ENCODE peak calls at places on chromosomes 12 and 14, in seven cellular contexts. V is cardiac fibroblast, A is fibroblast of villous mesenchyme, F is GM12864, T is ovary, B is stomach, P is uterus. K is an unnamed sample.

GRCh38 chr14:25150934-25151790 is 101.2 kb upstream of the STXBP6 start:
- DNase-seq in V (peak), F (no peak), A (peak), B (no peak), T (no peak), P (no peak), K (peak)

GRCh38 chr12:123474493-123475255 is 16.7 kb downstream of the SNRNP35 start:
- DNase-seq in B (no peak), T (no peak), A (no peak), F (no peak), V (no peak), P (no peak), K (no peak)

GRCh38 chr12:108784270-108784669 is 53.0 kb upstream of the CORO1C start:
- DNase-seq in F (no peak), T (no peak), A (no peak), P (no peak), B (no peak), V (no peak), K (no peak)

GRCh38 chr14:53209370-53209769 is 56.2 kb upstream of the DDHD1 start:
- DNase-seq in P (no peak), V (peak), F (no peak), T (no peak), A (no peak), B (no peak), K (peak)

GRCh38 chr14:99057684-99058083 is 214.3 kb downstream of the BCL11B start:
- DNase-seq in V (no peak), A (no peak), T (no peak), B (no peak), F (no peak), P (no peak), K (no peak)

GRCh38 chr12:94792690-94793089 is 142.3 kb upstream of the TMCC3 start:
- DNase-seq in P (no peak), F (no peak), T (peak), A (peak), B (no peak), V (peak), K (peak)

GRCh38 chr12:202081-202731 is 11.8 kb downstream of the SLC6A12 start:
- DNase-seq in V (no peak), A (no peak), F (no peak), T (no peak), B (no peak), P (no peak), K (no peak)

GRCh38 chr12:26524862-26525465 is 308.0 kb downstream of the ITPR2 start:
- DNase-seq in P (no peak), T (no peak), A (peak), F (no peak), V (peak), B (no peak), K (peak)

GRCh38 chr14:105945891-105946290 is 419.5 kb downstream of the TMEM121 start:
- DNase-seq in A (no peak), B (no peak), T (no peak), P (no peak), F (no peak), V (no peak), K (no peak)

GRCh38 chr12:21788089-21788983 is 13.8 kb upstream of the KCNJ8 start:
- DNase-seq in A (no peak), F (no peak), T (peak), V (no peak), B (peak), P (peak), K (no peak)

GRCh38 chr14:85852900-85853299 is 323.0 kb downstream of the FLRT2 start:
- DNase-seq in B (no peak), V (no peak), A (no peak), T (no peak), F (no peak), P (no peak), K (no peak)

GRCh38 chr14:54577977-54578376 is 11.0 kb downstream of the SAMD4A start:
- DNase-seq in B (no peak), T (no peak), P (no peak), F (no peak), V (no peak), A (peak), K (no peak)

GRCh38 chr14:89669209-89669608 is 252.2 kb upstream of the FOXN3 start:
- DNase-seq in T (no peak), B (no peak), F (no peak), V (no peak), P (no peak), A (no peak), K (no peak)

GRCh38 chr12:20868277-20868676 is 57.8 kb downstream of the SLCO1B3 start:
- DNase-seq in A (no peak), F (no peak), T (no peak), V (no peak), B (no peak), P (no peak), K (no peak)

GRCh38 chr14:72883963-72884362 is 9.9 kb downstream of the DPF3 start:
- DNase-seq in V (peak), B (no peak), A (no peak), F (peak), P (no peak), T (no peak), K (peak)

GRCh38 chr12:15164997-15165659 is 56.1 kb downstream of the RERG start:
- DNase-seq in T (peak), F (no peak), P (peak), V (peak), B (no peak), A (no peak), K (peak)

GRCh38 chr12:104864668-104865067 is 93.4 kb downstream of the SLC41A2 start:
- DNase-seq in B (no peak), V (peak), T (no peak), A (peak), P (no peak), F (no peak), K (peak)

GRCh38 chr12:50633950-50634349 is 129.2 kb downstream of the DIP2B start:
- DNase-seq in B (no peak), A (no peak), P (no peak), V (peak), F (no peak), T (no peak), K (peak)

GRCh38 chr12:107317751-107318553 is 224.6 kb upstream of the CRY1 start:
- DNase-seq in F (no peak), V (peak), P (no peak), B (peak), A (peak), T (no peak), K (peak)

GRCh38 chr14:103905861-103906456 is 22.3 kb upstream of the TDRD9 start:
- DNase-seq in F (no peak), T (no peak), B (no peak), V (no peak), A (no peak), P (no peak), K (no peak)

GRCh38 chr12:51721281-51721940 is 127.1 kb downstream of the FIGNL2 start:
- DNase-seq in P (no peak), F (no peak), V (peak), A (peak), T (peak), B (no peak), K (peak)

GRCh38 chr12:16218934-16219718 is 58.4 kb downstream of the SLC15A5 start:
- DNase-seq in T (no peak), B (no peak), A (no peak), V (no peak), F (no peak), P (no peak), K (no peak)

GRCh38 chr14:97705976-97706375 is 908.8 kb downstream of the VRK1 start:
- DNase-seq in P (no peak), F (no peak), T (no peak), A (no peak), V (no peak), B (no peak), K (no peak)

GRCh38 chr12:2180737-2181082 is 127.9 kb downstream of the CACNA1C start:
- DNase-seq in V (no peak), F (no peak), A (no peak), P (no peak), B (no peak), T (no peak), K (no peak)

GRCh38 chr12:91577586-91578539 is 395.2 kb upstream of the DCN start:
- DNase-seq in T (no peak), V (peak), P (no peak), F (no peak), B (no peak), A (peak), K (peak)
- H3K4me3 ChIP-seq in T (no peak), V (peak), P (no peak), F (peak), B (no peak), A (peak), K (peak)

GRCh38 chr12:92717202-92717601 is 14.4 kb downstream of the PLEKHG7 start:
- DNase-seq in F (no peak), V (peak), P (no peak), B (no peak), T (no peak), A (peak), K (peak)
- TF ChIP-seq CTCF in F (peak), V (peak), P (no peak), B (no peak), T (no peak), A (peak), K (peak)

GRCh38 chr12:113469224-113469652 is 2.4 kb downstream of the LHX5 start:
- DNase-seq in A (no peak), B (no peak), P (no peak), F (no peak), V (no peak), T (no peak), K (no peak)

GRCh38 chr12:113471619-113472171 is at the start of gene LHX5:
- DNase-seq in B (no peak), V (no peak), F (no peak), A (no peak), P (no peak), T (no peak), K (no peak)

GRCh38 chr12:113472191-113473190 is 820 bp upstream of the LHX5 start:
- DNase-seq in P (no peak), A (no peak), V (no peak), T (no peak), F (no peak), B (no peak), K (no peak)

GRCh38 chr12:113469893-113470743 is 1.6 kb downstream of the LHX5 start:
- DNase-seq in A (no peak), F (no peak), P (no peak), T (no peak), V (no peak), B (no peak), K (no peak)

GRCh38 chr12:113470871-113471618 is 626 bp downstream of the LHX5 start:
- DNase-seq in B (no peak), V (no peak), F (no peak), P (no peak), A (no peak), T (no peak), K (no peak)
- H3K4me3 ChIP-seq in B (no peak), V (no peak), F (no peak), P (no peak), A (no peak), T (no peak), K (no peak)

GRCh38 chr12:120738252-120739030 is 12.8 kb downstream of the ACADS start:
- DNase-seq in P (no peak), B (no peak), T (peak), A (no peak), V (no peak), F (no peak), K (no peak)
- TF ChIP-seq CTCF in P (no peak), B (no peak), T (no peak), A (no peak), V (no peak), F (no peak), K (no peak)

DNA sequence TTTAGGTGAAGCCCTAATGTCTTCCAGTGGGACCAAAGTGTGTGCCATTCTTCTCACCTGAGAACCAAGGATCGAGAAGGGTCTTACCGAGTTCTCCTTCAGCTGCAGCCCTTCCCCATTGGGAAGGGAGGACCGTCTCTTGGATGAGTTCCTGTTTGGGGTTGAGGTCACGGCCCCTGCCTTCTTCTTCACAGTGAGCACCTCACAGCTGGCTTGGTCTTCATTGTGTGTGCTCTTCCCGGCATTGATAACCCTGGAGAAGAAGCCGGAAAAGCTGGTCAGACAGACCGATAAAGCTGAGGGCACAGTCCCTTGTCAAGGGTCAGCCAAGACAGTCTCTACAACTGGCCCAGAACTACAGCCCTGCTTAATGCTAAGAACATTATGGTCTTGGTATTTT is 102.9 kb downstream of the PPM1H start:
- DNase-seq in A (no peak), B (no peak), P (no peak), V (no peak), F (no peak), T (no peak), K (no peak)
- H3K4me3 ChIP-seq in A (no peak), B (no peak), P (no peak), V (no peak), F (no peak), T (no peak), K (no peak)

GRCh38 chr12:23548742-23549141 is 400.7 kb downstream of the SOX5 start:
- DNase-seq in V (no peak), T (no peak), F (no peak), B (no peak), P (no peak), A (no peak), K (no peak)
- TF ChIP-seq CTCF in V (no peak), T (no peak), F (no peak), B (no peak), P (no peak), A (no peak), K (no peak)

GRCh38 chr14:61889914-61890351 is 127.7 kb downstream of the SNAPC1 start:
- DNase-seq in V (no peak), T (no peak), F (peak), B (no peak), P (no peak), A (no peak), K (no peak)
- H3K4me3 ChIP-seq in V (no peak), T (no peak), F (no peak), B (no peak), P (no peak), A (no peak), K (no peak)

DNA sequence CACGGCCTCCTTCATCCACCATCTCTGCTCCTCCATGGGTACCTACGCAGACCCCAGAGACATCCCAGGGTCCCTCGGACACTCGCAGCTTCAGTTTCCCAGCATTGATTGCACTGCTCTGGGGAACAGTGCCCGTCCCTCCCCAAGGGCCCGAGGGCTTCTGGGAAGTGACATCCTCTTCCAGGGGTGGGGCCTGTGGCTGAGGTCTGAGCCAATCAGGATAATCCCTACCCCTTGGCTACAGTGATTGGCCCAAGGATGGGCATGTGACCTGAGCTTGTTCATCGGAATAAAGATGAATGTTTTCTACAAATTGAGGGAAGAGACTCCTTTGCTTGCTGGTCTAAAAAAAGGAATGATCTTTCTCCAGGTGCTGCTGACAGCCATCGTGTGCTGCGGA is 37.3 kb upstream of the MYL2 start:
- DNase-seq in T (no peak), P (no peak), B (no peak), A (no peak), V (no peak), F (no peak), K (no peak)
- TF ChIP-seq CTCF in T (no peak), P (no peak), B (no peak), A (no peak), V (no peak), F (no peak), K (no peak)

DNA sequence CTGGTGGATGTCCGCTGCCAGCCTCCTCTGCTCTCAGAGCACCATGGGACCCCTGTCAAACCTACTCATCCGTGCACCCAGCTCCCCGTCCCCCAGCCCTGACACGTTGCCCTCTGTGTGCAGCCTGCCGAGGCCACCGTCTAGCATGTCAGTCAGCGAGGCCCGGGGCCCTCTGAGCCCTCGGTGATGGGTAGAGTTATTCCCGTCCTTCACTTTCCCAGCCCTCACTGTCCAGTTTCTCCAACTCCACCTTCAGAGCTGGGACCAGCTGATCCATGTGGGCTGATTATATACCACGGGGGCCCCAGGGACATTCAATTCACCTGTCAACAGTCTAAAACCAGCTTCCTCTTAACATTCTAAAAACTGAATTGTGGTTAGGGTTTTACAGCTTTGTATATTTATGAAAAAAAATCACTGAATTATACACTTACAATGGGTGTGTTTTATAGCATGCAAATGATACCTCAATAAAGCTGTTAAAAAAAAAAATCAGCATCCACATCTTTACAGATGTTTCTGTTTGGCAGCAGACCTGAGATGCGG is 61.3 kb downstream of the CCDC88C start:
- DNase-seq in V (no peak), A (no peak), B (no peak), P (no peak), F (no peak), T (no peak), K (no peak)
- H3K4me3 ChIP-seq in V (no peak), A (no peak), B (no peak), P (no peak), F (peak), T (no peak), K (no peak)

DNA sequence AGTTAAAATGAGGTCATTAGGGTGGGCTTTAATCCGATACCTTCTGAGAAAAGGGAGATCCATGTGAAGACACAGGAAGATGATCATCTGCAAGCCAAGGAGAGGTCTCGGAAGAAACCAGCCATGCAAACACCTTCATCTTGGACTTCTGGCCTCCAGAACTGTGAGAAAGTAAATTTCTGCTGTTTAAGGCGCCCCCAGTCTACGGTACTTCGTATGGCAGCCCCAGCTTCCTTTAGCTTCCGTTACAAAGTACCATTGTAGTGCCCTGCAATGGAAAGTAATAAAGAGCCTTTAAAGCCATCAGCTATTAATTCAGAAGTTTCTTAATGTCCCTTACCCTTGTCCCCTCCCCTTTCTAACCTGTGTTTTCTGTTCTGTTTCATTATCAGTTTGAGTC is 308.1 kb downstream of the AACS start:
- DNase-seq in F (no peak), B (no peak), T (no peak), A (no peak), V (no peak), P (no peak), K (no peak)
- TF ChIP-seq CTCF in F (no peak), B (no peak), T (no peak), A (no peak), V (no peak), P (no peak), K (no peak)

K was measured in fibroblast of pulmonary artery.